ENCODE peak calls at places on chromosomes 12 and 14, in eight cellular contexts. F is HL-60, W is K562, A is HCT116, E is endothelial cell of umbilical vein, Y is breast epithelium, I is GM12891, Q is spleen. J is an unnamed sample.

GRCh38 chr12:93714382-93714781 is 37.2 kb downstream of the CRADD start:
- DNase-seq in A (no peak), I (no peak), Q (no peak), F (no peak), W (no peak), E (no peak), Y (no peak), J (no peak)

GRCh38 chr12:95760371-95760770 is 30.2 kb downstream of the NTN4 start:
- DNase-seq in F (no peak), Q (no peak), A (no peak), Y (no peak), W (no peak), I (no peak), E (no peak), J (no peak)

GRCh38 chr14:69464829-69465228 is 19.7 kb upstream of the PLEKHD1 start:
- DNase-seq in I (no peak), F (no peak), W (no peak), A (no peak), Q (no peak), Y (no peak), E (peak), J (no peak)

GRCh38 chr12:29578070-29578469 is 80.6 kb upstream of the OVCH1 start:
- DNase-seq in W (no peak), E (peak), F (no peak), Q (no peak), I (no peak), A (no peak), Y (no peak), J (no peak)

GRCh38 chr14:104343690-104344640 is 205.6 kb downstream of the KIF26A start:
- DNase-seq in F (no peak), Q (no peak), I (no peak), Y (no peak), E (no peak), A (no peak), W (no peak), J (no peak)

GRCh38 chr12:46770501-46771183 is 55.2 kb downstream of the SLC38A4 start:
- DNase-seq in Y (no peak), Q (no peak), E (peak), F (no peak), I (no peak), W (no peak), A (no peak), J (no peak)

GRCh38 chr12:40942326-40942725 is 245.8 kb upstream of the PDZRN4 start:
- DNase-seq in I (no peak), W (no peak), F (no peak), Q (no peak), A (no peak), Y (no peak), E (no peak), J (no peak)

GRCh38 chr12:78229491-78230209 is 399.0 kb downstream of the NAV3 start:
- DNase-seq in Q (no peak), F (no peak), W (no peak), E (peak), I (peak), Y (no peak), A (peak), J (no peak)

GRCh38 chr14:45678163-45678562 is 425.2 kb upstream of the MIS18BP1 start:
- DNase-seq in Y (no peak), I (no peak), W (no peak), F (no peak), Q (no peak), A (no peak), E (no peak), J (no peak)

GRCh38 chr12:57810450-57810849 is 8.1 kb downstream of the AVIL start:
- DNase-seq in Q (peak), A (peak), W (peak), E (no peak), F (peak), I (no peak), Y (no peak), J (no peak)

GRCh38 chr12:92467886-92468285 is 234.9 kb upstream of the PLEKHG7 start:
- DNase-seq in E (no peak), A (no peak), W (peak), I (no peak), Y (no peak), F (no peak), Q (no peak), J (no peak)

GRCh38 chr12:107635139-107635538 is 50.5 kb upstream of the PWP1 start:
- DNase-seq in F (no peak), Y (no peak), W (no peak), E (peak), I (no peak), Q (no peak), A (no peak), J (no peak)

GRCh38 chr12:13794706-13795105 is 186.7 kb downstream of the GRIN2B start:
- DNase-seq in Q (no peak), W (no peak), E (no peak), F (no peak), I (no peak), Y (no peak), A (no peak), J (no peak)

GRCh38 chr12:106492893-106493292 is 89.9 kb upstream of the RFX4 start:
- DNase-seq in Y (no peak), A (no peak), F (no peak), W (no peak), Q (no peak), I (no peak), E (no peak), J (no peak)

GRCh38 chr14:87643005-87643404 is 350.0 kb downstream of the GALC start:
- DNase-seq in W (no peak), Y (no peak), A (no peak), Q (no peak), F (no peak), I (no peak), E (no peak), J (no peak)

GRCh38 chr12:116495260-116495659 is 63.9 kb upstream of the MAP1LC3B2 start:
- DNase-seq in W (no peak), F (no peak), E (no peak), Y (peak), Q (no peak), A (peak), I (no peak), J (no peak)

GRCh38 chr12:130671556-130671955 is 44.5 kb downstream of the RIMBP2 start:
- DNase-seq in I (no peak), A (no peak), W (no peak), F (no peak), E (no peak), Q (peak), Y (no peak), J (no peak)

GRCh38 chr12:108826115-108826806 is 31.1 kb downstream of the SSH1 start:
- DNase-seq in I (no peak), F (no peak), A (no peak), Y (no peak), W (no peak), E (peak), Q (peak), J (no peak)

GRCh38 chr12:98893126-98893525 is 248.0 kb downstream of the APAF1 start:
- DNase-seq in Q (no peak), Y (no peak), W (no peak), I (no peak), E (no peak), A (no peak), F (no peak), J (no peak)

GRCh38 chr14:59631237-59631636 is 54.6 kb upstream of the CCDC175 start:
- DNase-seq in I (no peak), A (no peak), E (no peak), Q (no peak), Y (no peak), W (peak), F (no peak), J (no peak)

GRCh38 chr12:45369065-45369464 is 153.2 kb downstream of the ANO6 start:
- DNase-seq in E (peak), A (no peak), I (no peak), Q (no peak), Y (no peak), F (no peak), W (no peak), J (no peak)

GRCh38 chr14:94101748-94102147 is 8.8 kb upstream of the IFI27 start:
- DNase-seq in F (no peak), I (no peak), Q (no peak), E (no peak), A (no peak), W (no peak), Y (no peak), J (no peak)

GRCh38 chr12:84408936-84409335 is 503.7 kb downstream of the SLC6A15 start:
- DNase-seq in W (no peak), Y (no peak), A (no peak), E (no peak), Q (no peak), F (no peak), I (no peak), J (no peak)

GRCh38 chr12:109723311-109723791 is 9.7 kb downstream of the FAM222A start:
- DNase-seq in E (no peak), Q (no peak), W (no peak), Y (peak), F (no peak), A (no peak), I (no peak), J (no peak)

GRCh38 chr14:99682809-99683618 is 1.1 kb upstream of the CYP46A1 start:
- DNase-seq in Y (peak), F (peak), W (peak), A (peak), Q (peak), E (peak), I (peak), J (peak)

GRCh38 chr14:99684356-99684952 is 356 bp downstream of the CYP46A1 start:
- DNase-seq in W (no peak), Q (no peak), Y (peak), A (no peak), I (no peak), E (no peak), F (no peak), J (no peak)

GRCh38 chr14:99685061-99685995 is 1.2 kb downstream of the CYP46A1 start:
- DNase-seq in F (no peak), A (no peak), Y (no peak), E (no peak), W (no peak), Q (no peak), I (no peak), J (no peak)

GRCh38 chr14:99681832-99682148 is 2.3 kb upstream of the CYP46A1 start:
- DNase-seq in F (no peak), A (no peak), Y (no peak), I (no peak), W (no peak), Q (no peak), E (no peak), J (no peak)

GRCh38 chr14:99683619-99684355 is at the start of gene CYP46A1:
- DNase-seq in A (peak), E (peak), Q (peak), I (peak), F (peak), Y (peak), W (peak), J (peak)
- TF ChIP-seq POLR2AphosphoS5 in A (peak), E (no peak), Q (peak), I (peak), F (peak), Y (no peak), W (peak), J (peak)

GRCh38 chr14:52002542-52002941 is 13.2 kb downstream of the RTRAF start:
- DNase-seq in I (no peak), E (no peak), Q (no peak), W (no peak), A (no peak), Y (no peak), F (no peak), J (no peak)
- TF ChIP-seq POLR2AphosphoS5 in I (no peak), E (no peak), Q (no peak), W (no peak), A (no peak), Y (no peak), F (no peak), J (no peak)

DNA sequence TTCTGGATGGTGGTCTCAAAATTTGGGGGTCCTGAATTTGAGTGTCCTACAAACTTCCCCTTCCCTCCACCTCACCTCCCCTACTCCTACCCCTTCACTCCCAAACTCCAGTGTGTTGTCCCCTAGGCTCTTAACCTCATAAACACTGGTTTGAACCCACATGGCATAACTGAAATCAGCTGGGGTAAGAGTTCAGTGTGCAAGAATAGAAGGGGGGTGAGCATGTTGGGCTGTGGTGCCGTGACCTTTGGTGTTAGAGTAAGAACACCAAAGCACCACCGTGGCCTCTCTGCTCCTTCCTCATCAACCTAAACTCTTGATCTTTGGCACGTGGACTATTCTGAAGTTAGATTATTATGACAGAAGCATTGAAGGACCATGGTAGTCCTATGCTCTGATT is 11.0 kb downstream of the PCBP2 start:
- DNase-seq in F (no peak), A (no peak), E (no peak), W (no peak), I (no peak), Q (no peak), Y (no peak), J (no peak)
- TF ChIP-seq POLR2AphosphoS5 in F (no peak), A (no peak), E (no peak), W (peak), I (no peak), Q (no peak), Y (no peak), J (no peak)

GRCh38 chr12:69733638-69734037 is 5.0 kb upstream of the RAB3IP start:
- DNase-seq in I (no peak), Q (no peak), Y (no peak), E (no peak), F (no peak), W (no peak), A (no peak), J (no peak)

GRCh38 chr12:69744109-69744508 is 5.4 kb downstream of the RAB3IP start:
- DNase-seq in Q (no peak), A (no peak), F (no peak), W (no peak), I (no peak), E (no peak), Y (no peak), J (no peak)

GRCh38 chr12:69738351-69739286 is at the start of gene RAB3IP:
- DNase-seq in I (peak), E (peak), Y (peak), Q (peak), F (peak), A (peak), W (peak), J (peak)

DNA sequence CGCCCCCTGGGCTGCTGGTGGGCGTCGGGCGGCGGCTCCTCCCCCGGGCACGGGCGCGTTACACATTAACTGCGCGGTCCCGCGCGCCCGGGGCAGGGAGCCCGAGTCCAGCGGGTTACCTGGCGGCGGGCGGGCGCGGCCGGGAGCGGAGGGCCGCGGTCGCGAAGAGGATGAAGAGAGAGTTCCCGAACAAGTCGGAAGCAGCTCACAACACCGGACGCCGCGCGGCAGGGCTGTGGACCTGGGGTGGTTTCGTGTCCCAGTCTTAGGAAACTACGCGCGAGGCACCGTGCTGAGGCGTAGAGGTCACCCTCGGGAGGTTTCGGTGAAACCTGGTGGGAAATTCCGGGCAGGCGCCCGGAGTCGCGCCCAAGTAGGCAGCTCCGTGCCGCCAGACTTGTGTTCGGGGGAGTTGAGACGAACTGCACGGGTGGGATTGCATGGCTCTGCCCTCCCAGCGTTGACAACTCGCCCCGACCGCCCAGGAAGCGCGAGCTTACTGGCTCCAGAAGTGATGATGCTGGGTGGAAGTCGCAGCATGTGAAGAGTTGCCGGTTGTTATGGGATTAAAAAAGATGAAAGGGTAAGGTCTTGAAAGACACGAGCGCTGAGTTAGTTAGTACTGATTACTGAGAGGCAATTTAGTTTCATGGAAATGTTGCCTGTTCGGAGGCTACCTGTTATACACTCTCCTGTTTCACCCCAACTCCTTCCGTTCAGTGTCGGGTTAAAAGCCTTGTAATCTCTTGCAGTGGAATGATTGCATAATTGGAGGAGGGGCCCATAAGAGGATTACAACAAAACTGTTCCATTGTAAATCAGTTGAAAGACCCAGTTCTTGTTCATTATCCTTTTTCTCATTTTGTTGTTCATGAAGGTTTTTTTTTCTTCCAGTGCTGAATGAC is 879 bp downstream of the RAB3IP start:
- DNase-seq in E (peak), W (peak), Q (peak), I (peak), F (peak), Y (peak), A (peak), J (no peak)
- TF ChIP-seq POLR2AphosphoS5 in E (no peak), W (no peak), Q (peak), I (no peak), F (no peak), Y (no peak), A (no peak), J (no peak)

GRCh38 chr12:103273645-103274044 is 222.1 kb downstream of the C12orf42 start:
- DNase-seq in F (no peak), E (no peak), I (no peak), Y (no peak), W (no peak), Q (no peak), A (no peak), J (no peak)

GRCh38 chr12:103282124-103282523 is 213.6 kb downstream of the C12orf42 start:
- DNase-seq in I (no peak), Q (no peak), A (no peak), Y (no peak), W (no peak), E (no peak), F (no peak), J (no peak)

GRCh38 chr12:103278329-103278728 is 217.4 kb downstream of the C12orf42 start:
- DNase-seq in A (no peak), F (no peak), Q (no peak), E (no peak), Y (no peak), I (no peak), W (no peak), J (no peak)

DNA sequence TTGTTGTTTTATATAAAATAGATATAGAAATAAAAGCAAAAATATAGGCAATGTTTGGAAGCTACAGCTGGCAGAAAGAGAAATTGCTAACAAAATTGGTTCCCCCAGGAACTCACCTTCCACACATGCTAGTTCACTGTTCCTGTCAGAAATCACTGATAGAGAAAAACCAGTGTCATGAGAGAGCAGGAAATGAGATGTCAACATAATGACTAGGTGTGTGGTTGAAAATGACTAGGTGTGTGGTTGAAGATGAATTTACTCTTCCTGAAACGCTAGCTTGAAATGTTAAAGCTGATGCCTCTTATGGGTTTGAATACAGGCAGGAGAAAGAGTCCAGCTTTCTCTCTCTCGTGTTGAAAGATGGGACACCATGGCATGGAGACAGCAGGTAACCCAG is 216.3 kb downstream of the C12orf42 start:
- DNase-seq in E (no peak), I (peak), A (no peak), W (no peak), Y (no peak), F (no peak), Q (no peak), J (no peak)
- TF ChIP-seq POLR2AphosphoS5 in E (no peak), I (no peak), A (no peak), W (no peak), Y (no peak), F (no peak), Q (no peak), J (no peak)

DNA sequence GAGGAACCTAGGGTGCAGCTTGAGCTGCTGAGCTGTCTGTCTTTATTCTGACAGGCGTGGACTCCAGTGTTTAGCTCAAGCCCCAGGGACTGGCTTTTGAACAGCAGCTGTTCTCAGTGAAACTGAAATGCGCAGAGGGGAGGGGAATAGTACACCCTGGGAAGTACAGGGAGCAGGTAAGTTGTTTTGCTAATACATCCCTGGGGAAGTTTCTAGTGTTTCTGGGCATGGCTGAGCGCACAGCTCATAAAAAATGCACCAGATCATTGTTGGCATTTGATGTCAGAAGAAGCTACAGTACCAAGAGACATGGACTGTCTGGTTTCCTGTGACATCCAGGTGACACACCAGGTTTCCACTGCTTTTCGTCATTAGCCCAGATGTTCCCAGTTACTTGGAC is 659.7 kb downstream of the DIO2 start:
- DNase-seq in Q (no peak), W (no peak), E (no peak), Y (no peak), A (no peak), I (no peak), F (no peak), J (no peak)
- TF ChIP-seq POLR2AphosphoS5 in Q (no peak), W (no peak), E (no peak), Y (no peak), A (no peak), I (no peak), F (no peak), J (no peak)

GRCh38 chr12:4272976-4273650 is 449 bp upstream of the CCND2 start:
- DNase-seq in A (no peak), Y (no peak), Q (no peak), I (no peak), F (no peak), W (no peak), E (no peak), J (no peak)

GRCh38 chr12:4274396-4274959 is 916 bp downstream of the CCND2 start:
- DNase-seq in E (no peak), Q (peak), I (no peak), W (peak), Y (no peak), F (peak), A (no peak), J (no peak)

GRCh38 chr12:4274960-4275868 is 1.7 kb downstream of the CCND2 start:
- DNase-seq in Q (peak), E (no peak), A (no peak), W (peak), F (no peak), I (no peak), Y (no peak), J (peak)

GRCh38 chr12:4272014-4272975 is 1.3 kb upstream of the CCND2 start:
- DNase-seq in I (peak), Q (peak), E (peak), A (no peak), W (peak), Y (peak), F (peak), J (peak)

DNA sequence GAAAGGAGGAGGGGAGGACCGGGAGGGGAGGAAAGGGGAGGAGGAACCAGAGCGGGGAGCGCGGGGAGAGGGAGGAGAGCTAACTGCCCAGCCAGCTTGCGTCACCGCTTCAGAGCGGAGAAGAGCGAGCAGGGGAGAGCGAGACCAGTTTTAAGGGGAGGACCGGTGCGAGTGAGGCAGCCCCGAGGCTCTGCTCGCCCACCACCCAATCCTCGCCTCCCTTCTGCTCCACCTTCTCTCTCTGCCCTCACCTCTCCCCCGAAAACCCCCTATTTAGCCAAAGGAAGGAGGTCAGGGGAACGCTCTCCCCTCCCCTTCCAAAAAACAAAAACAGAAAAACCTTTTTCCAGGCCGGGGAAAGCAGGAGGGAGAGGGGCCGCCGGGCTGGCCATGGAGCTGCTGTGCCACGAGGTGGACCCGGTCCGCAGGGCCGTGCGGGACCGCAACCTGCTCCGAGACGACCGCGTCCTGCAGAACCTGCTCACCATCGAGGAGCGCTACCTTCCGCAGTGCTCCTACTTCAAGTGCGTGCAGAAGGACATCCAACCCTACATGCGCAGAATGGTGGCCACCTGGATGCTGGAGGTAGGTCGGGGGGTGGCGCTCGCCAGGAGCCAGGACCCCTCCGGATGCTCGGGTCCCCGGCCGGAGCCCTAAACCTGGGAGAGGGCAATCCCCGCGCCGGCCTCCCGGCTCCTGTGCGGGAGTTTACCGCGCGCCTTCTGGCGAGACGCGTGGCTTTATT is at the start of gene CCND2:
- DNase-seq in F (peak), E (peak), A (no peak), Q (peak), Y (peak), W (peak), I (peak), J (peak)
- TF ChIP-seq POLR2AphosphoS5 in F (peak), E (no peak), A (no peak), Q (peak), Y (peak), W (peak), I (peak), J (peak)